ENCODE peak calls at places on chromosome 5, in eight cellular contexts. M is T-helper 17 cell; I is HFFc6; F is NCI-H1436; J is NCI-H748 treated with DMSO at 0.1 percent for 48 hours; Z is stimulated activated CD8-positive, alpha-beta memory T cell treated with anti-CD3 and anti-CD28 coated beads, Interleukin-4, amount 100 ng/mL, for 1 hour; E is T-cell; R is amniotic epithelial cell. H is an unnamed sample.
A peak's percentile ranks its signal among the peaks of the same experiment; 100 is the strongest.

GRCh38 chr5:85814596-85814995 is 803.1 kb upstream of the COX7C start:
- DNase-seq in M (no peak), I (no peak), F (no peak), J (no peak), Z (no peak), E (no peak), R (no peak), H (no peak)

GRCh38 chr5:115634343-115635132 is 8.7 kb upstream of the TMED7 start:
- DNase-seq in M (peak; percentile 61), I (peak; percentile 76), F (peak; percentile 73), J (peak; percentile 64), Z (peak; percentile 65), E (peak; percentile 79), R (peak; percentile 69), H (peak; percentile 71)

GRCh38 chr5:14174235-14174636 is 31.1 kb downstream of the TRIO start:
- DNase-seq in M (no peak), I (no peak), F (no peak), J (no peak), Z (no peak), E (no peak), R (peak; percentile 68), H (no peak)

GRCh38 chr5:175247146-175247545 is 196.8 kb downstream of the DRD1 start:
- DNase-seq in M (no peak), I (peak; percentile 32), F (no peak), J (no peak), Z (no peak), E (no peak), R (no peak), H (no peak)

GRCh38 chr5:367358-368130 is 46.0 kb downstream of the AHRR start:
- DNase-seq in M (no peak), I (no peak), F (no peak), J (no peak), Z (no peak), E (no peak), R (no peak), H (no peak)

GRCh38 chr5:33319151-33319550 is 121.6 kb upstream of the TARS1 start:
- DNase-seq in M (no peak), I (no peak), F (no peak), J (no peak), Z (no peak), E (no peak), R (no peak), H (no peak)

GRCh38 chr5:35335752-35336151 is 105.5 kb upstream of the PRLR start:
- DNase-seq in M (no peak), I (no peak), F (no peak), J (no peak), Z (no peak), E (no peak), R (no peak), H (no peak)

GRCh38 chr5:166358127-166358840 is 1933.2 kb upstream of the WWC1 start:
- DNase-seq in M (no peak), I (no peak), F (no peak), J (no peak), Z (no peak), E (no peak), R (peak; percentile 64), H (no peak)

GRCh38 chr5:99922386-99922785 is 612.8 kb upstream of the FAM174A start:
- DNase-seq in M (no peak), I (no peak), F (no peak), J (no peak), Z (no peak), E (no peak), R (no peak), H (no peak)

GRCh38 chr5:90529939-90530677 is 724 bp upstream of the LYSMD3 start:
- DNase-seq in M (peak; percentile 33), I (peak; percentile 84), F (peak; percentile 75), J (peak; percentile 81), Z (peak; percentile 22), E (no peak), R (peak; percentile 77), H (peak; percentile 16)

GRCh38 chr5:43314724-43315123 is 1.5 kb upstream of the HMGCS1 start:
- DNase-seq in M (no peak), I (no peak), F (no peak), J (no peak), Z (no peak), E (no peak), R (no peak), H (no peak)

GRCh38 chr5:156815988-156816599 is 34.0 kb upstream of the PPP1R2B start:
- DNase-seq in M (no peak), I (peak; percentile 4), F (no peak), J (no peak), Z (no peak), E (no peak), R (no peak), H (no peak)

GRCh38 chr5:168350315-168350714 is 58.9 kb downstream of the WWC1 start:
- DNase-seq in M (no peak), I (no peak), F (no peak), J (no peak), Z (no peak), E (no peak), R (no peak), H (no peak)

GRCh38 chr5:58745350-58745749 is 162.5 kb downstream of the RAB3C start:
- DNase-seq in M (no peak), I (no peak), F (no peak), J (no peak), Z (no peak), E (no peak), R (no peak), H (no peak)

GRCh38 chr5:62143268-62144229 is 162.5 kb upstream of the KIF2A start:
- DNase-seq in M (no peak), I (peak; percentile 1), F (peak; percentile 31), J (peak; percentile 17), Z (no peak), E (no peak), R (peak; percentile 20), H (no peak)

GRCh38 chr5:73299665-73300435 is 126.9 kb downstream of the TMEM174 start:
- DNase-seq in M (no peak), I (no peak), F (no peak), J (no peak), Z (no peak), E (no peak), R (no peak), H (no peak)

GRCh38 chr5:143374496-143375217 is 28.8 kb downstream of the NR3C1 start:
- DNase-seq in M (no peak), I (no peak), F (no peak), J (no peak), Z (no peak), E (no peak), R (no peak), H (no peak)

GRCh38 chr5:14443665-14444064 is 137.9 kb upstream of the OTULINL start:
- DNase-seq in M (no peak), I (peak; percentile 42), F (no peak), J (no peak), Z (no peak), E (no peak), R (no peak), H (no peak)

GRCh38 chr5:87127956-87128687 is 139.6 kb upstream of the RASA1 start:
- DNase-seq in M (no peak), I (peak; percentile 27), F (no peak), J (no peak), Z (no peak), E (no peak), R (no peak), H (no peak)

GRCh38 chr5:8993031-8993430 is 552.8 kb downstream of the SEMA5A start:
- DNase-seq in M (no peak), I (peak; percentile 18), F (no peak), J (no peak), Z (no peak), E (no peak), R (peak; percentile 24), H (no peak)

GRCh38 chr5:158133369-158133768 is 274.4 kb upstream of the CLINT1 start:
- DNase-seq in M (no peak), I (no peak), F (no peak), J (no peak), Z (no peak), E (no peak), R (no peak), H (no peak)

GRCh38 chr5:74396913-74397606 is 243.5 kb downstream of the ENC1 start:
- DNase-seq in M (no peak), I (no peak), F (no peak), J (peak; percentile 23), Z (no peak), E (no peak), R (no peak), H (no peak)

GRCh38 chr5:179438041-179438441 is 92.8 kb upstream of the ADAMTS2 start:
- DNase-seq in M (no peak), I (no peak), F (no peak), J (no peak), Z (no peak), E (no peak), R (peak; percentile 3), H (no peak)

GRCh38 chr5:66680227-66680626 is 84.0 kb downstream of the MAST4 start:
- DNase-seq in M (no peak), I (no peak), F (no peak), J (peak; percentile 61), Z (no peak), E (no peak), R (no peak), H (no peak)

GRCh38 chr5:66596791-66597757 is 881 bp downstream of the MAST4 start:
- DNase-seq in M (no peak), I (no peak), F (peak; percentile 36), J (peak; percentile 77), Z (no peak), E (no peak), R (peak; percentile 2), H (no peak)